ENCODE peak calls at places on chromosomes 16 and 17, in four cellular contexts. E, S, R and F are unnamed samples. For H3K4me1, the result is how much of the 10 kb centered on the place peaks cover.

GRCh38 chr17:18246880-18247612 is 11.5 kb downstream of the FLII start:
- DNase-seq in E (peak), S (peak), R (peak), F (peak)

GRCh38 chr17:56305017-56305416 is 151.7 kb downstream of the ANKFN1 start:
- DNase-seq in E (no peak), S (no peak), R (no peak), F (no peak)

GRCh38 chr16:82755570-82756282 is 129.0 kb downstream of the CDH13 start:
- DNase-seq in E (no peak), S (no peak), R (no peak), F (no peak)

GRCh38 chr17:34242553-34242952 is 12.5 kb upstream of the CCL2 start:
- DNase-seq in E (no peak), S (no peak), R (no peak), F (no peak)

GRCh38 chr17:17890773-17891759 is 54.3 kb upstream of the SREBF1 start:
- DNase-seq in E (peak), S (peak), R (peak), F (peak)

GRCh38 chr17:3603119-3603869 is 5.9 kb downstream of the TRPV1 start:
- DNase-seq in E (no peak), S (no peak), R (no peak), F (no peak)

GRCh38 chr17:18182190-18182977 is 1.2 kb upstream of the ALKBH5 start:
- DNase-seq in E (peak), S (no peak), R (peak), F (no peak)

GRCh38 chr17:69711504-69711903 is 297.0 kb downstream of the MAP2K6 start:
- DNase-seq in E (no peak), S (no peak), R (no peak), F (no peak)

GRCh38 chr16:86088287-86088686 is 189.3 kb downstream of the IRF8 start:
- DNase-seq in E (no peak), S (no peak), R (no peak), F (no peak)

GRCh38 chr17:2123467-2124251 is 68.8 kb downstream of the HIC1 start:
- DNase-seq in E (no peak), S (no peak), R (peak), F (peak)

GRCh38 chr16:70590722-70591438 is 55.5 kb upstream of the IL34 start:
- DNase-seq in E (no peak), S (no peak), R (no peak), F (peak)

GRCh38 chr17:80071116-80071980 is 30.0 kb upstream of the GAA start:
- DNase-seq in E (peak), S (no peak), R (peak), F (no peak)

GRCh38 chr17:40541873-40542561 is 23.3 kb downstream of the CCR7 start:
- DNase-seq in E (no peak), S (no peak), R (no peak), F (no peak)
- H3K4me1 ChIP-seq in E (under half), S (under half), R (under half), F (half or more)

DNA sequence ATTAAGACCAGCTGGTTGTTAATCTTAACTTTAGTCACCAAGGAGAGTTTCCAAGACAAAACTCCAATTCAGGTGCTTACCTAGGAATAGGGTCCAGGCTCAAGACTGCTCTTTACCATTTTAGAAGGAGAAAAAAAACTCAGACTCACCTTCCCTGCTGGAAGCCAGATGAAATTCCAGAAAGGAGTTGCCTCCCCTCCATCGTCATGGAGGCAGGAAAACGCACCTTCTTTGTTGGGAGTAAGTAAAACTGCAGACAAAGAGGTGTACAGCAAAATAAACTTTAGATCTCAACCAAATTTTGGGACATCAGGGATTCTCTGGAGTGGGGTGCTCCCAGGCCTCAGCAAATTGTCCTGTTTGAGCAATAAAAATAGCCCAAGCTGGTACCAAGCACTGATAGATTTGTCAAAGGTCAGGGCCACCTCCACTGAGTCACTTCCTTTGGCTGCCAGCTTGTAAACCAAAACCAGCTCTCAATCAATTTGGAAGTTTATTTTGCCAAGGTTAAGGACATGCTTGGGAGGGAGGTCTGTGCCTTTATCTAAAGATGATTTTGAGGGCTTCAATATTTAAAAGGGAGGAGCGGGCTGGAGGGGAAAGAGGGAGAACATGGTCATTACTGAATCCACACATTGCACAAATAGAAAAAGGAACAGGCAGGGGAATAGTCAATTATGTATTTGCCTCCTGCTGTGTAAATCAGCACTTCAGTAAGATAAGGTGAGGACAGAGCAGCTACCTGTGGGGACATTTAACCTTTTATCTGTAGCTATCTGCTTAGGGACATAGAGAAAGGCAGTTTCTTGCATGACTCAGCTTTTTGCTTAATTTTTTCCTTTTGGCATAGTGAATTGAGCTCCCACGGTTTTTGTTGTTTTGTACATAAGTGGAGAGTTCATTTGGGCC is 1.5 kb upstream of the ALDH3A2 start:
- DNase-seq in E (no peak), S (no peak), R (no peak), F (no peak)
- TF ChIP-seq POLR2AphosphoS5 in E (no peak), S (no peak), R (no peak), F (no peak)

GRCh38 chr17:75661531-75661930 is 5.4 kb downstream of the RECQL5 start:
- DNase-seq in E (no peak), S (no peak), R (no peak), F (no peak)
- H3K4me1 ChIP-seq in E (under half), S (under half), R (under half), F (under half)

GRCh38 chr16:58652741-58653140 is 23.1 kb upstream of the CNOT1 start:
- DNase-seq in E (no peak), S (no peak), R (no peak), F (no peak)
- TF ChIP-seq POLR2AphosphoS5 in E (no peak), S (no peak), R (no peak), F (no peak)

GRCh38 chr16:87954826-87955225 is 3.6 kb downstream of the BANP start:
- DNase-seq in E (no peak), S (no peak), R (peak), F (peak)

GRCh38 chr16:87953308-87954208 is 2.3 kb downstream of the BANP start:
- DNase-seq in E (no peak), S (no peak), R (no peak), F (no peak)

GRCh38 chr16:87955302-87956168 is 4.3 kb downstream of the BANP start:
- DNase-seq in E (no peak), S (no peak), R (no peak), F (no peak)

GRCh38 chr16:87952751-87953150 is 1.5 kb downstream of the BANP start:
- DNase-seq in E (no peak), S (no peak), R (no peak), F (no peak)

GRCh38 chr16:87954361-87954760 is 3.1 kb downstream of the BANP start:
- DNase-seq in E (peak), S (no peak), R (no peak), F (peak)
- H3K4me1 ChIP-seq in E (half or more), S (half or more), R (under half), F (half or more)

DNA sequence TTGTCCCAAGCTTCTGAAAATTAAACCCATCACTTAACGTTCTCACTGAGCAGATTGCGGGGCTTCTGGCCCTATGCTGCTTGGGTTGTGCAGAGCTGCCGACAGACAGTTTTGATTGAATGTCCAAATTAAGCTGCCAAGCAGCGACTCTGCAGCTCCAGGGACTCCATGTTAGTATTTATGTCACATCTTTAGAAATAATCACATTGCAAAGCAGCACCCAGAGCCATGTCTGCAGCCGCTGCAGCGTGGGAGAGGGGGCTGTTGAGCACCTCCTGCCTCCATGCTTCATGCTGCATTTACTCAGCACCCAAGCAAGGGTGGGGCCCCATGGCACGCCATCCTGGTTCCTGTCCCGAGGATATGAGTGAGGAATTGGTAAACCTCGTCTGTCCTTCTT is 178.1 kb upstream of the CACNG3 start:
- DNase-seq in E (no peak), S (no peak), R (no peak), F (no peak)
- TF ChIP-seq POLR2AphosphoS5 in E (no peak), S (no peak), R (no peak), F (no peak)

DNA sequence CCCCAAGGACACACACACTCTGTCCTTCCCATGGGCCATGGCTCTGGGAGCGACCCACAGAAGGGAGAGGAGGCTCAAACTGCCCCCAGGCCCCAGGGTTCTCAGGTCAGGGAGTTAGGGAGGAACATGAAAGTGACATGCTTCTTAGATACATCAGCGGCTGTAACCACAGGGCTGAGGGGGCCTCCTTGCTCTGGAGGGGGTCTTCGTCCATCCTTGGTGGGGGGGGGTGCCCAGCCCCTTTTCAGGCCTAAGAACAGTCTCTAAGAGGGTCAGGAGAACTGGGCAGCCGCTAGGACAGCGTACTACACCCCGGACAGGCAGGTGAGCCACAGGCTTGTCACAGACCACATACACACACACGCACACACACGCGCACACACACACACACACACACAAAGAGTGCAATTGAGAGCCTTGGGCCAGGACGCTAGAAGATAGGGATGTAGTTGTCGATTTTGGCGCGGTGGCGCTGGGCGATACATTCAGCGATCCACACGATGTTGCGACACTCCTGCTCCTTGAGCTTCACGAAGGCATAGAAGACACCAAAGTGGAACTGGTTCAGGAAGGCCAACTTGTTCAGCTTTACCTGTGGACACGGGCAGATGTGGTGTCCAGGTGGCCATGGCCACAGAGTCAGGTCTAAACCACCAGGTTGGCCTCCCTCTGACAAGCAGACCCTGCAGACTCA is 7.3 kb downstream of the HSD11B2 start:
- DNase-seq in E (no peak), S (no peak), R (no peak), F (no peak)
- H3K4me1 ChIP-seq in E (under half), S (under half), R (under half), F (under half)

GRCh38 chr16:28925386-28926228 is 569 bp upstream of the RABEP2 start:
- DNase-seq in E (peak), S (peak), R (peak), F (peak)

GRCh38 chr16:28923652-28924398 is 1.2 kb downstream of the RABEP2 start:
- DNase-seq in E (peak), S (peak), R (peak), F (peak)

GRCh38 chr16:28923231-28923587 is 1.8 kb downstream of the RABEP2 start:
- DNase-seq in E (no peak), S (no peak), R (no peak), F (no peak)

GRCh38 chr16:28924399-28924761 is 658 bp downstream of the RABEP2 start:
- DNase-seq in E (no peak), S (no peak), R (peak), F (no peak)

GRCh38 chr16:28924762-28925385 is at the start of gene RABEP2:
- DNase-seq in E (peak), S (peak), R (peak), F (peak)
- TF ChIP-seq POLR2AphosphoS5 in E (peak), S (no peak), R (peak), F (peak)